ENCODE peak calls at places on chromosomes 11 and 22, in four cellular contexts. G is fibroblast of mammary gland, B is A549, T is GM20000. Q is an unnamed sample.

GRCh38 chr11:44268073-44268806 is 41.7 kb downstream of the ALX4 start:
- DNase-seq in G (no peak), B (no peak), T (no peak), Q (no peak)

GRCh38 chr11:77401486-77402217 is 72.2 kb downstream of the PAK1 start:
- DNase-seq in G (no peak), B (no peak), T (no peak), Q (peak; percentile 55)

GRCh38 chr11:7548659-7549283 is 35.0 kb downstream of the PPFIBP2 start:
- DNase-seq in G (no peak), B (no peak), T (peak; percentile 52), Q (peak; percentile 43)

GRCh38 chr11:129611661-129612566 is 203.7 kb upstream of the TMEM45B start:
- DNase-seq in G (no peak), B (no peak), T (no peak), Q (no peak)

GRCh38 chr11:50298182-50298988 is 265.7 kb downstream of the OR4C45 start:
- DNase-seq in G (peak; percentile 31), B (no peak), T (no peak), Q (no peak)

GRCh38 chr11:859394-860131 is 16.9 kb downstream of the TSPAN4 start:
- DNase-seq in G (peak; percentile 90), B (peak; percentile 65), T (no peak), Q (peak; percentile 64)

GRCh38 chr22:45009881-45010531 is at the start of gene PHF21B:
- DNase-seq in G (peak; percentile 9), B (peak; percentile 63), T (peak; percentile 69), Q (no peak)

GRCh38 chr22:17064498-17065100 is 20.2 kb upstream of the IL17RA start:
- DNase-seq in G (no peak), B (no peak), T (no peak), Q (no peak)

GRCh38 chr22:50700387-50701075 is 27.9 kb downstream of the SHANK3 start:
- DNase-seq in G (peak; percentile 22), B (no peak), T (no peak), Q (no peak)

GRCh38 chr11:114075891-114076441 is 16.5 kb downstream of the ZBTB16 start:
- DNase-seq in G (peak; percentile 92), B (peak; percentile 46), T (no peak), Q (no peak)
- TF ChIP-seq CTCF in G (peak; percentile 78), B (no peak), T (no peak), Q (no peak)

GRCh38 chr11:21144556-21144955 is 475.2 kb downstream of the NELL1 start:
- DNase-seq in G (no peak), B (no peak), T (no peak), Q (no peak)

GRCh38 chr11:21137813-21138212 is 468.4 kb downstream of the NELL1 start:
- DNase-seq in G (no peak), B (no peak), T (no peak), Q (no peak)

DNA sequence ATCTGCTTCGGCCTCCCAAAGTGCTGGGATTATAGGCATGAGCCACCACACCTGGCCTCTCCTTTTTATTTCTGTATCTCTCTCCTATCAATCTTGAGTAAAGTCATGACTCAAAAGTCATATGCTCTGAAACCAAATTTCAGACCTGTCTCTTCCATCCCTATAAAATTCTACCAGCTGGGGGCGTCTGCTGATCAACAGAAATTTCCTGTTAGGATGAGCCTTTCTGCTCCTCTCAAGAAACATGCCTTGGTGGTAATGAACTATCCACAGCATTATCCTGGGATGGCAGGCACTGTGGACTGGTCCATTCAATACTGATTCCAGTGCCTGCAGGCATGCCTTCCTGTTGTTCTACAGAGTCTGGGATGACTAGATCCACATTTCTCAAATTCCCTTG is 472.6 kb downstream of the NELL1 start:
- DNase-seq in G (no peak), B (no peak), T (no peak), Q (no peak)
- TF ChIP-seq CTCF in G (no peak), B (no peak), T (no peak), Q (no peak)

GRCh38 chr22:43922123-43922522 is 1.5 kb upstream of the PNPLA3 start:
- DNase-seq in G (no peak), B (no peak), T (no peak), Q (no peak)
- TF ChIP-seq CTCF in G (no peak), B (no peak), T (no peak), Q (no peak)

GRCh38 chr11:95082576-95083001 is 7.1 kb upstream of the ENDOD1 start:
- DNase-seq in G (no peak), B (no peak), T (no peak), Q (no peak)
- TF ChIP-seq CTCF in G (no peak), B (no peak), T (no peak), Q (no peak)

DNA sequence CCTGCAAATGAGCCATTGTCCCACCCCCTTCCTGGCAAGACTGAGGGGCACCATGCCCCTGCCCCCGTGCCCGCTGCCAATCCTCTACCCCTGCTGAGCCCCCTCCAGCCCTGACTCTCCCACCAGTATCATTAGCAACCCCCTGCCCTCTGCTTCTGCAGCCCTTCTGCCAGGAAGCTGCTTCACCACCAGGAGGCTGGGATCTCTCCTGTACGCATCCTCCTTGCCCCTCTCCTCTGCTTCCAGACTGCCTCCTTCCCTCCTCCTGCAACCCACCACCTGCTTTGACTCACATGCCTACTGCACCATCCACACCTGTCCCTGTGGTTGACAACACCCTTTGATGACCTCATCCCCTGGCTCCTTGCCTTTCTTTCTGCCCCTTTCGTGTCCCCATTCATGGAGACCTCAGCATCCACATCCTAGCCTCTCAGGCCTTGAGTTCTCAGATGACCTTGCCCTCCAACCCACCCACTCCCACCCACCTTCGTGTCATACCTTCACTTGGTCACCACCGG is 13.4 kb upstream of the PNPLA3 start:
- DNase-seq in G (no peak), B (no peak), T (no peak), Q (no peak)
- TF ChIP-seq CTCF in G (no peak), B (no peak), T (no peak), Q (no peak)

DNA sequence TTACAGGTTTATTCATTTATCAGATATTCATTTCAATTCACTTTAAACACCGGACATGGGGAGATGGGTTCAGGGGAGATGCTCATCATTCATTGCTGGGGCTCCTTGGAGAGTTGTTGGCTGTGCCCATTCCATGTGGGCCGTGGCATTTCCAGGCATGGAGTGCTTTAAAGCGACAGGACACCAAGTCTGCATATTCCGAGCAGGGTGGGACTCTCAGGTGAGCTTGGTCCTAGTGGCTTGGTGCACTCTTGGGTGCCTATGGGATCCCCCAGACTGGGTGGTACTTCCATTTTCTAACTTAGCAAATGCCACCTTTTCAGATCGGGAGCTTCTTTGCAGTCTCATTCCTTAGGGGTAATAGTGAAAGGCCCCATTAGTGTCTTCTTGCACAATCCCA is 619.5 kb upstream of the CADM1 start:
- DNase-seq in G (no peak), B (no peak), T (no peak), Q (no peak)
- TF ChIP-seq CTCF in G (no peak), B (no peak), T (no peak), Q (no peak)

GRCh38 chr11:70226967-70227366 is 23.9 kb downstream of the FADD start:
- DNase-seq in G (no peak), B (no peak), T (no peak), Q (peak; percentile 30)
- TF ChIP-seq CTCF in G (no peak), B (no peak), T (no peak), Q (peak; percentile 4)